ENCODE peak calls at places on chromosomes 2 and 18, in five cellular contexts. C, T, D, U and H are unnamed samples.

GRCh38 chr2:40285391-40285790 is 166.5 kb downstream of the SLC8A1 start:
- DNase-seq in U (no peak), C (no peak), D (no peak), T (no peak), H (peak)

GRCh38 chr2:239930871-239931771 is 94.0 kb downstream of the NDUFA10 start:
- DNase-seq in U (no peak), C (no peak), D (no peak), T (no peak), H (no peak)

GRCh38 chr2:45612265-45612664 is 1.2 kb upstream of the SRBD1 start:
- DNase-seq in C (no peak), D (no peak), U (no peak), T (no peak), H (no peak)

GRCh38 chr2:239953418-239954061 is 71.6 kb downstream of the NDUFA10 start:
- DNase-seq in T (peak), D (no peak), C (no peak), U (no peak), H (peak)

GRCh38 chr2:48207201-48207641 is 300.9 kb upstream of the FBXO11 start:
- DNase-seq in C (no peak), T (no peak), D (no peak), U (no peak), H (no peak)

GRCh38 chr2:142220901-142221300 is 90.1 kb upstream of the LRP1B start:
- DNase-seq in D (no peak), U (no peak), C (peak), T (no peak), H (peak)

GRCh38 chr18:74892066-74892627 is 294.5 kb downstream of the ZNF407 start:
- DNase-seq in D (no peak), U (no peak), T (no peak), C (no peak), H (no peak)

GRCh38 chr18:45282101-45282812 is 333.0 kb upstream of the SLC14A2 start:
- DNase-seq in U (no peak), D (no peak), T (no peak), C (no peak), H (no peak)

GRCh38 chr18:58005885-58006523 is 38.0 kb upstream of the NEDD4L start:
- DNase-seq in T (no peak), D (no peak), C (no peak), U (no peak), H (peak)

GRCh38 chr2:96117701-96118588 is 1.6 kb upstream of the ADRA2B start:
- DNase-seq in U (no peak), T (no peak), D (no peak), C (no peak), H (no peak)

GRCh38 chr2:199869227-199869541 is 18.2 kb upstream of the FTCDNL1 start:
- DNase-seq in T (no peak), D (no peak), U (no peak), C (no peak), H (no peak)

GRCh38 chr2:217972490-217972889 is 30.3 kb downstream of the TNS1 start:
- DNase-seq in U (no peak), T (peak), C (no peak), D (no peak), H (peak)

GRCh38 chr2:19702267-19702666 is 199.5 kb downstream of the TTC32 start:
- DNase-seq in C (no peak), U (no peak), D (no peak), T (no peak), H (no peak)